ENCODE peak calls at places on chromosomes 4 and X, in six cellular contexts. R, L, J, Y, E and S are unnamed samples.

GRCh38 chr4:5036239-5036638 is 15.0 kb upstream of the STK32B start:
- DNase-seq in R (peak; percentile 76), L (no peak), J (peak; percentile 70), Y (no peak), E (peak; percentile 11), S (no peak)

GRCh38 chr4:95599777-95600436 is 51.1 kb upstream of the UNC5C start:
- DNase-seq in R (no peak), L (no peak), J (no peak), Y (no peak), E (no peak), S (no peak)

GRCh38 chr4:95478679-95479078 is 70.1 kb downstream of the UNC5C start:
- DNase-seq in R (no peak), L (no peak), J (no peak), Y (no peak), E (no peak), S (peak; percentile 59)

GRCh38 chr4:56245547-56246229 is 141.6 kb downstream of the AASDH start:
- DNase-seq in R (peak; percentile 41), L (no peak), J (peak; percentile 29), Y (no peak), E (no peak), S (no peak)

GRCh38 chrX:68938244-68939004 is 109.6 kb downstream of the EFNB1 start:
- DNase-seq in R (peak; percentile 84), L (no peak), J (peak; percentile 77), Y (peak; percentile 82), E (no peak), S (peak; percentile 48)

GRCh38 chr4:101020956-101021355 is 326.4 kb downstream of the PPP3CA start:
- DNase-seq in R (peak; percentile 81), L (no peak), J (peak; percentile 76), Y (no peak), E (peak; percentile 69), S (peak; percentile 49)

GRCh38 chrX:110363241-110363640 is 4.6 kb downstream of the RTL9 start:
- DNase-seq in R (no peak), L (no peak), J (no peak), Y (no peak), E (no peak), S (no peak)

GRCh38 chr4:155047755-155048154 is 160.7 kb upstream of the NPY2R start:
- DNase-seq in R (peak; percentile 74), L (no peak), J (peak; percentile 70), Y (no peak), E (peak; percentile 62), S (no peak)

GRCh38 chr4:4496604-4497372 is 45.1 kb downstream of the STX18 start:
- DNase-seq in R (no peak), L (no peak), J (no peak), Y (no peak), E (no peak), S (no peak)

GRCh38 chr4:108113229-108113628 is 55.5 kb downstream of the LEF1 start:
- DNase-seq in R (no peak), L (no peak), J (no peak), Y (no peak), E (no peak), S (no peak)
- H3K4me1 ChIP-seq in R (no peaks in the 10 kb centered on the region), L (peaks cover 31% of the 10 kb centered on the region), J (peaks cover 4% of the 10 kb centered on the region), Y (no peaks in the 10 kb centered on the region), E (peaks cover 10% of the 10 kb centered on the region), S (peaks cover 28% of the 10 kb centered on the region)

DNA sequence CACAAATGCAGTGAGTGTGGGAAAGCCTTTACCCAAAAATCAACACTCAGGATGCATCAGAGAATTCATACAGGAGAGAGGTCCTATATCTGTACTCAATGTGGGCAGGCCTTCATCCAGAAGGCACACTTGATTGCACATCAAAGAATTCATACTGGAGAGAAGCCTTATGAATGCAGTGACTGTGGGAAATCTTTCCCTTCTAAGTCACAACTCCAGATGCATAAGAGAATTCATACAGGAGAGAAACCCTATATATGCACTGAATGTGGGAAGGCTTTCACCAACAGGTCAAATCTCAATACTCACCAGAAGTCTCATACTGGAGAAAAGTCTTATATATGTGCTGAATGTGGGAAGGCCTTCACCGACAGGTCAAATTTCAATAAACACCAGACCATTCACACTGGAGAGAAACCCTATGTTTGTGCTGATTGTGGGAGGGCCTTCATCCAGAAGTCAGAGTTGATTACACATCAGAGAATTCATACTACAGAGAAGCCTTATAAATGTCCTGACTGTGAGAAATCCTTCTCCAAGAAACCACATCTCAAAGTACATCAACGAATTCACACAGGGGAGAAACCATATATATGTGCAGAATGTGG is 79.3 kb downstream of the ZNF81 start:
- DNase-seq in R (no peak), L (no peak), J (no peak), Y (no peak), E (no peak), S (no peak)
- H3K9me3 ChIP-seq in R (no peaks in the 10 kb centered on the region), L (peaks cover 1% of the 10 kb centered on the region), J (peaks cover 8% of the 10 kb centered on the region), Y (peaks cover 2% of the 10 kb centered on the region), E (no peaks in the 10 kb centered on the region), S (peaks cover 39% of the 10 kb centered on the region)

GRCh38 chrX:19769467-19769866 is 117.9 kb downstream of the SH3KBP1 start:
- DNase-seq in R (no peak), L (no peak), J (no peak), Y (no peak), E (no peak), S (no peak)

GRCh38 chrX:19772759-19773623 is 114.4 kb downstream of the SH3KBP1 start:
- DNase-seq in R (no peak), L (no peak), J (no peak), Y (no peak), E (peak; percentile 56), S (no peak)

GRCh38 chrX:19774905-19775304 is 112.5 kb downstream of the SH3KBP1 start:
- DNase-seq in R (no peak), L (no peak), J (no peak), Y (no peak), E (no peak), S (no peak)

GRCh38 chrX:19775830-19776498 is 111.4 kb downstream of the SH3KBP1 start:
- DNase-seq in R (no peak), L (no peak), J (no peak), Y (no peak), E (no peak), S (no peak)

DNA sequence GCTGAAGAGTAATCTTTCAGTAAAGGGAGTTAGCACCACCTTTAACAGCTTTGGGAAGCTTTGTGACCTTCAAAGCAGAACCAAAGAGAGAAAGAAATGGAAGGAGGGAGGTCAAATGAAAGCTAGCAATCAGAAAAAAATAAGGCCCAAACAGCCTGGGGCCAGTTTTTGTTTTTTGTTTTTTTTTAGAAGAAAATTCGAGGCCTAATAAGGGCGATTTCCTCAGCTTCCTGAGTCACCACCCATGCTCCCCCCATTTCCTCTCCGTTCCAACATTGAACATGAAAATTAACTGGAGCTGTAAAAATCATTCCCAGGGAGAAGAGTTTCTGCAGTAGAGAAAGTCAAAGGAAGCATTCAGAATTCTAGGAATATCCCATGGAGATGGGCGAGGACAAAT is 115.1 kb downstream of the SH3KBP1 start:
- DNase-seq in R (peak; percentile 25), L (no peak), J (no peak), Y (no peak), E (peak; percentile 30), S (no peak)
- H3K9ac ChIP-seq in R (no peak overlapping the region), L (no peak overlapping the region), J (peak overlapping the region; percentile 31), Y (no peak overlapping the region), E (peak overlapping the region; percentile 13), S (no peak overlapping the region)

GRCh38 chrX:48893556-48894348 is 3.8 kb downstream of the TIMM17B start:
- DNase-seq in R (no peak), L (no peak), J (no peak), Y (peak; percentile 48), E (no peak), S (no peak)
- H3K4me1 ChIP-seq in R (peaks cover 3% of the 10 kb centered on the region), L (peaks cover 2% of the 10 kb centered on the region), J (peaks cover 7% of the 10 kb centered on the region), Y (peaks cover 11% of the 10 kb centered on the region), E (peaks cover 15% of the 10 kb centered on the region), S (no peaks in the 10 kb centered on the region)

GRCh38 chrX:153420851-153421599 is 9.8 kb downstream of the ZFP92 start:
- DNase-seq in R (no peak), L (no peak), J (no peak), Y (no peak), E (no peak), S (no peak)
- H3K9me3 ChIP-seq in R (no peaks in the 10 kb centered on the region), L (no peaks in the 10 kb centered on the region), J (no peaks in the 10 kb centered on the region), Y (no peaks in the 10 kb centered on the region), E (no peaks in the 10 kb centered on the region), S (no peaks in the 10 kb centered on the region)

DNA sequence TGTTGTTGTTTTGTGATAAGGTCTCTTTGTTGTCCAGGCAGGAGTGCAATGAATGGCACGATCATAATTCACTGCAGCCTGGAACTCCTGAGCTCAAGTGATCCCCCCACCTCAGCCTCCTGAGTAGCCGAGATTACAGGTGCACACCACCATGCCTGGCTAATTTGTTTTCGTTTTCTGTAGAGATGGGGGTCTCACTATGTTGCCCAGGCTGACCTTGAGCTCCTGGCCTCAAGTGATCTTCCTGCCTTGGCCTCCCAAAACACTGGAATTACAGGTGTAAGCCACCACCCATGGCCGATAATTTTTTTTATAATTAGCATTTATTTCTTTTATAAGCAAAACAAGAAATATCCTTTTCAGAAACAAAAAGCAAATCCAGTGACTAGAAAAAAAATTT is 3.6 kb downstream of the PLAC8 start:
- DNase-seq in R (no peak), L (no peak), J (no peak), Y (no peak), E (no peak), S (no peak)
- H3K9ac ChIP-seq in R (no peak overlapping the region), L (no peak overlapping the region), J (no peak overlapping the region), Y (no peak overlapping the region), E (no peak overlapping the region), S (no peak overlapping the region)

DNA sequence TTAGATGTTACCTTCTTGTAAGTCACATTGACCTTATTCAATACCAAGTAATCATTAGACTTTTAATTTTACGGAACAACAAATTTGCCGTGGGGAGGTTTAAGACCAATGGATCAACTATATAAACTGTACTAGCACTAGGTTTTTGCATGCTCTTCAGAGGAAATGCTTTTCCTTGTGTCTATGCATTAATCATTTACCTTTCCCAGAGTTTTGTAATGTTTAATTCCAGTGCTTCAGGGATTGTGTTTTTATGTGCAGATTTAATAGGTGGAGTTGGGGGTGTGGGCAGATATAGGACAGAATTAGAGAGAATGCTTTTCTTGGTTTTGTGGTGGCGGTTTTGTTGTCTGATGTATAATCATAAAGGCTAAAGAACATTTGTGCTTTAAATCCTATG is 76.0 kb upstream of the SMARCA5 start:
- DNase-seq in R (no peak), L (no peak), J (no peak), Y (no peak), E (no peak), S (no peak)
- H3K4me1 ChIP-seq in R (no peaks in the 10 kb centered on the region), L (no peaks in the 10 kb centered on the region), J (no peaks in the 10 kb centered on the region), Y (peaks cover 2% of the 10 kb centered on the region), E (no peaks in the 10 kb centered on the region), S (no peaks in the 10 kb centered on the region)

DNA sequence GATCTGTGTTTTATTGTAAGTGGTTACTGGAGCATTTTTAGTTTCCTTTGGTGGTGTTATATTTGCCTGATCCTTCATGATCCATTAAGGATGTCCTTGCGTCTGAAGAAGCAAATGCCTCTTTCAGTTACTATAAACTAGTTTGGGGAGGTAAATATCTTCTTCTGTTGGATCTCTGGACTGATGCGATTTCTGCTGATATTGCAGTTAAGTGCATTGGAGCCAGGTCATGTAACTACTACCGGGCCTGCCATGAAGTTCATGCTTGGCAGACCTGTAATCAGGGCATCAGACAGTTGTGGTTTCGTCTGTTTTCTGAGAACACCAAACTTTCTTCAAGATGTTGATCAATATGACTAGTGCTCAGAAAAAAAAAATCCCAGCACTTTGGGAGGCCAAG is 22.9 kb downstream of the ZNF718 start:
- DNase-seq in R (no peak), L (no peak), J (no peak), Y (no peak), E (no peak), S (no peak)
- H3K9me3 ChIP-seq in R (no peaks in the 10 kb centered on the region), L (peaks cover 34% of the 10 kb centered on the region), J (peaks cover 15% of the 10 kb centered on the region), Y (peaks cover 24% of the 10 kb centered on the region), E (peaks cover 36% of the 10 kb centered on the region), S (peaks cover 96% of the 10 kb centered on the region)